ENCODE peak calls at places on chromosomes 7 and 10, in seven cellular contexts. Q, R, Z, L, A, O and W are unnamed samples. For H3K36me3, the result is how much of the 10 kb centered on the place peaks cover.

GRCh38 chr10:8105932-8106331 is 51.4 kb downstream of the GATA3 start:
- DNase-seq in L (no peak), R (no peak), Z (no peak), A (no peak), O (no peak), Q (no peak), W (no peak)

GRCh38 chr10:110209926-110210662 is 2.7 kb downstream of the MXI1 start:
- DNase-seq in L (peak), Z (peak), R (no peak), A (no peak), O (no peak), Q (peak), W (no peak)

GRCh38 chr10:15482168-15482567 is 111.1 kb upstream of the FAM171A1 start:
- DNase-seq in Z (no peak), L (no peak), A (no peak), R (no peak), O (no peak), Q (no peak), W (no peak)

GRCh38 chr7:22611758-22612079 is 111.7 kb upstream of the STEAP1B start:
- DNase-seq in O (no peak), Z (no peak), L (no peak), A (no peak), Q (no peak), R (no peak), W (no peak)

GRCh38 chr7:106166651-106167342 is 54.7 kb upstream of the SYPL1 start:
- DNase-seq in Z (peak), O (peak), A (peak), L (peak), R (peak), Q (peak), W (no peak)

GRCh38 chr10:85612378-85612775 is 754.2 kb downstream of the GRID1 start:
- DNase-seq in Z (no peak), R (no peak), O (no peak), L (no peak), A (no peak), Q (no peak), W (no peak)

GRCh38 chr7:50920031-50920635 is 137.4 kb upstream of the GRB10 start:
- DNase-seq in A (no peak), Q (no peak), Z (no peak), O (no peak), R (no peak), L (no peak), W (no peak)

GRCh38 chr10:50470345-50470744 is 153.4 kb downstream of the SGMS1 start:
- DNase-seq in A (no peak), L (no peak), O (no peak), Q (peak), R (no peak), Z (no peak), W (no peak)

GRCh38 chr10:46550076-46550790 is 6.2 kb downstream of the GPRIN2 start:
- DNase-seq in A (no peak), Z (peak), Q (no peak), R (no peak), L (no peak), O (no peak), W (no peak)

GRCh38 chr7:104852386-104852785 is 161.6 kb upstream of the KMT2E start:
- DNase-seq in L (no peak), O (no peak), Q (no peak), A (no peak), R (no peak), Z (no peak), W (no peak)

GRCh38 chr7:121544726-121545125 is 148.6 kb upstream of the FAM3C start:
- DNase-seq in Q (no peak), R (peak), A (peak), Z (no peak), O (peak), L (peak), W (peak)

GRCh38 chr10:95246582-95247051 is 44.2 kb downstream of the PDLIM1 start:
- DNase-seq in Z (peak), R (peak), A (peak), Q (peak), L (peak), O (peak), W (no peak)

GRCh38 chr7:102230593-102230992 is 56.1 kb upstream of the SH2B2 start:
- DNase-seq in O (no peak), R (no peak), L (peak), Z (no peak), A (peak), Q (no peak), W (no peak)

GRCh38 chr10:44385726-44386438 is 985 bp upstream of the CXCL12 start:
- DNase-seq in O (no peak), A (no peak), R (no peak), Q (peak), L (no peak), Z (peak), W (no peak)

GRCh38 chr10:8616166-8616565 is 561.7 kb downstream of the GATA3 start:
- DNase-seq in R (peak), O (no peak), L (no peak), Z (no peak), A (no peak), Q (no peak), W (no peak)

GRCh38 chr7:5705318-5705717 is 76.1 kb downstream of the RNF216 start:
- DNase-seq in L (no peak), A (no peak), Z (no peak), O (no peak), R (no peak), Q (no peak), W (no peak)

GRCh38 chr10:69934768-69935167 is 117.9 kb upstream of the MACROH2A2 start:
- DNase-seq in L (no peak), A (no peak), R (no peak), O (no peak), Z (no peak), Q (no peak), W (no peak)

GRCh38 chr7:117087639-117088396 is 134.5 kb downstream of the ST7 start:
- DNase-seq in R (no peak), Q (no peak), O (no peak), L (no peak), A (no peak), Z (no peak), W (no peak)

GRCh38 chr10:7085913-7086589 is 324.8 kb downstream of the SFMBT2 start:
- DNase-seq in Z (peak), A (peak), R (no peak), L (peak), O (no peak), Q (peak), W (no peak)

GRCh38 chr10:114869500-114869899 is 47.9 kb downstream of the FHIP2A start:
- DNase-seq in L (peak), R (no peak), Z (no peak), O (no peak), A (peak), Q (no peak), W (peak)

GRCh38 chr10:69791812-69792211 is 9.9 kb upstream of the COL13A1 start:
- DNase-seq in L (no peak), R (no peak), O (no peak), Q (no peak), Z (no peak), A (no peak), W (no peak)

GRCh38 chr7:69395072-69395714 is 203.1 kb upstream of the AUTS2 start:
- DNase-seq in R (no peak), Z (no peak), Q (no peak), L (no peak), O (no peak), A (peak), W (peak)

GRCh38 chr7:78616539-78616938 is 818.0 kb downstream of the PHTF2 start:
- DNase-seq in A (no peak), O (no peak), Z (no peak), R (no peak), L (no peak), Q (no peak), W (no peak)

GRCh38 chr7:106218546-106218945 is 66.2 kb downstream of the NAMPT start:
- DNase-seq in O (no peak), Q (no peak), Z (no peak), A (no peak), R (no peak), L (peak), W (no peak)

GRCh38 chr7:11343818-11344413 is 370.2 kb downstream of the PHF14 start:
- DNase-seq in Z (peak), L (peak), R (peak), A (peak), O (peak), Q (peak), W (no peak)

GRCh38 chr7:151642746-151643145 is 123.1 kb upstream of the RHEB start:
- DNase-seq in Z (no peak), Q (no peak), A (no peak), R (no peak), O (no peak), L (no peak), W (no peak)

GRCh38 chr7:151025924-151026671 is 1.8 kb upstream of the ATG9B start:
- DNase-seq in Z (no peak), R (peak), Q (no peak), A (no peak), O (no peak), L (peak), W (no peak)

GRCh38 chr7:47814905-47815613 is 133.2 kb downstream of the PKD1L1 start:
- DNase-seq in R (no peak), A (no peak), L (no peak), Z (peak), Q (peak), O (no peak), W (no peak)

GRCh38 chr7:46352335-46352954 is 431.4 kb upstream of the IGFBP3 start:
- DNase-seq in L (peak), R (peak), O (peak), A (peak), Q (peak), Z (peak), W (peak)

GRCh38 chr7:12648704-12649261 is 38.6 kb upstream of the ARL4A start:
- DNase-seq in O (no peak), R (no peak), A (no peak), Z (peak), L (no peak), Q (peak), W (no peak)

GRCh38 chr7:103613655-103614642 is 167.9 kb upstream of the SLC26A5 start:
- DNase-seq in R (no peak), Q (peak), O (no peak), Z (peak), L (no peak), A (peak), W (no peak)

GRCh38 chr10:22655312-22655973 is 58.9 kb downstream of the PIP4K2A start:
- DNase-seq in Q (no peak), A (peak), O (no peak), L (peak), Z (no peak), R (no peak), W (peak)

GRCh38 chr7:154383045-154383444 is 330.8 kb downstream of the DPP6 start:
- DNase-seq in Q (no peak), A (no peak), O (no peak), L (no peak), R (no peak), Z (no peak), W (no peak)

GRCh38 chr10:116240551-116240950 is 32.5 kb downstream of the GFRA1 start:
- DNase-seq in R (no peak), Q (no peak), Z (no peak), O (no peak), L (no peak), A (no peak), W (no peak)

DNA sequence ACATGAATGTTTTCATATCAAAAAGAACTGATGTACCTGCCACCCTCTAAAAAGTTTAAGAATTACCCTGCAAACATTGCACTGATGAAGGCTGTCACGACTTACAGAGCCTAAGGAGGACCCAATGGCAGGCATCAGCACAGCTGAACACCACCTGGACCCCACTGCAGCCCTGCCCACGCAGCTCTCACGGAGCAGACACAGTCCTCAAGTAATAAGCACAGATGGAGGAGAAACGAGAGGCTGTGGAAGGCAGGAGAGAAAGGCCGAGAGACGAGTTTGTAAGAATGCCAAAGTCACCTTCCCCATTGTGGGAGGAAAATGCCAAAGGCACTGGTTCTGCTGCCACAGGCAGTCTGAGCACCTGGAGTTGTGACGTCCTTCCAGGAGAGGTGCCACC is 135.0 kb downstream of the DLG5 start:
- DNase-seq in Q (no peak), L (no peak), A (no peak), R (no peak), O (no peak), Z (no peak), W (no peak)
- H3K36me3 ChIP-seq in Q (under half), L (half or more), A (under half), R (under half), O (under half), Z (under half), W (under half)

GRCh38 chr7:75563171-75563570 is 71.1 kb downstream of the SPDYE5 start:
- DNase-seq in R (no peak), L (no peak), Q (no peak), A (no peak), Z (no peak), O (no peak), W (no peak)
- H3K36me3 ChIP-seq in R (under half), L (under half), Q (half or more), A (under half), Z (under half), O (under half), W (under half)

GRCh38 chr10:101653536-101653935 is 41.4 kb downstream of the FBXW4 start:
- DNase-seq in Q (no peak), Z (no peak), O (no peak), A (no peak), R (no peak), L (no peak), W (no peak)
- H3K36me3 ChIP-seq in Q (under half), Z (under half), O (under half), A (under half), R (under half), L (under half), W (under half)

DNA sequence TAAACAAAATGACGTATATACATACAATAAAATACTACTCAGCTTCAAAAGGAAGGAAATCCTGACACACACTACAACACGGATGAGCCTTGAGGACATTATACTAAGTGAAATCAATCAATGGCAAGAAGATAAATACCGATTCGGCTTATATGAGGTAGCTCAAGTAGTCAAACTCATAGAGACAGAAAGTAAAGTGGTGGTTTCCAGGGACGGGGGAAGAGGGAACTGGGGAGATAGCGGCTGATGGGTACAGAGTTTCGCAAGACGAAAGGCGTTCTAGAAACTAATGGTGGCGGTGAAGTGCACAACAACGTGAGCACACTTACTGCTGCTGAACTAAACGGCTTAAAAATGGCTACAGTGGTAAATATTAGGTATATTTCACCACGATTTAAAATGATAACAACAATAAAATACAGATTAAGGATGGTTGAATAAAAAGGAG is 516.7 kb downstream of the PARD3 start:
- DNase-seq in L (no peak), Z (no peak), O (no peak), Q (no peak), A (no peak), R (no peak), W (no peak)
- H3K36me3 ChIP-seq in L (under half), Z (under half), O (under half), Q (under half), A (under half), R (under half), W (under half)

GRCh38 chr10:43314626-43315025 is 47.8 kb upstream of the RASGEF1A start:
- DNase-seq in Q (no peak), Z (no peak), L (no peak), R (no peak), O (no peak), A (no peak), W (no peak)

GRCh38 chr10:43312612-43313011 is 45.7 kb upstream of the RASGEF1A start:
- DNase-seq in R (no peak), O (no peak), Z (no peak), L (no peak), Q (no peak), A (no peak), W (no peak)

GRCh38 chr10:43315096-43315495 is 48.2 kb upstream of the RASGEF1A start:
- DNase-seq in R (no peak), Q (no peak), L (no peak), O (no peak), Z (no peak), A (no peak), W (no peak)

GRCh38 chr10:43315535-43316245 is 48.8 kb upstream of the RASGEF1A start:
- DNase-seq in A (no peak), Q (peak), L (no peak), O (no peak), R (no peak), Z (peak), W (no peak)

DNA sequence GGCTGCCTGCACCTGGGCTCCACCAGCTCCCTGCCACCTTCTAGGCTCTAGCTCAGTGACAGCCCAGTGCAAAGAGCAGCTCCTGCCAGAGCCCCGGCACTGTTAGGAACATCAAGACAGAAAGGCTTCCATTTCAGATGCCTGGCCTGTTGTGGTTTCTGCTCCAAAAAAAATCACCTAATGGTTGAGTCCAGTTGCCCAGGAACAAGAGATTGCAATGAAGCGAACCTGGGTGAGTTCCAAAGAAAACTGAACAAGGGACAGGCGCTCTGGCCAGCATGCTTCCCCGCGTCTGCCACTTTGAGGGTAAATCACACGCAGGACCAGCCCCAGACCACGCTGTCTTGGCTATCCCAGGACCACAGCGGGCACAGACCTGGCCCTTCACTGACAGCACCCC is 47.0 kb upstream of the RASGEF1A start:
- DNase-seq in R (no peak), Q (no peak), O (no peak), A (no peak), L (no peak), Z (no peak), W (no peak)
- H3K36me3 ChIP-seq in R (under half), Q (under half), O (under half), A (under half), L (under half), Z (under half), W (under half)

GRCh38 chr7:135950429-135950828 is 26.7 kb downstream of the MTPN start:
- DNase-seq in O (no peak), R (no peak), A (no peak), L (no peak), Z (no peak), Q (no peak), W (no peak)
- H3K36me3 ChIP-seq in O (under half), R (under half), A (under half), L (under half), Z (under half), Q (under half), W (under half)

DNA sequence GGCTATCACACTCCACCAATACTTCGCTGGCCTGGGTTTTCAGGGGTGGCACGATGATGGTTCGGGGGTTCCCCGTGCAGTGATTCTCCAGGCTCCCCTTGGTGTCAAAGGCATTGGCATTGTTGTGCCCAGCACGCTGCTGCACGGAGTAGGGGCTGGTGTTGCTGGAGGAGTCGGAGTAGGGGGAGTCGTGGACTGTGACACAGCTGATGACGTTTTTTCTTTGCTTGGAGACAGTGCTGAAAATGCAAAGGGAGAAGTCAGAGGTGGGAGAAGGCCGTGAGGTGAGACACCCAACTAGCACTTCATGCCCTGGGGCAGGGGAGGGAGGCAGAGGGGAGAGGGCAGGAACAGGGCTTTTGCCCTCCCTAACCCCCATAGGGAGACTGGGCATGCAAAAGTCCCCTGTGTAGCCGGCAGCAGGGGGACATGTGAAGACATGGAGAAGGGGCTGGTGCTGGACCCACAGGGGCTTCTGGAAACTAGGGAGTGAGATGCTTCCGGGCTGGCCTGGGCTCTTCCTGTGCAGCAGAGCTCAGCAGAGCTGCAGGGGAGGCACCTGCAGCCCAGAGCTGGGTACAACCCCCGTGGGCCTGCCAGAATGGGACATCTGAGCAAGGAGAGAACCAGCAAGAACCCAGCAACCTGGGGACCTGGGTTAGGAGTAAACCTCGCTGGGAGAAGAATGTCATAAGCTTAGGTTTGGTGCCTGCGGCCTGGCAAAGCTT is 60.5 kb downstream of the CLEC2L start:
- DNase-seq in Q (no peak), Z (no peak), R (no peak), A (no peak), L (no peak), O (no peak), W (no peak)
- H3K36me3 ChIP-seq in Q (under half), Z (under half), R (under half), A (half or more), L (half or more), O (under half), W (under half)

DNA sequence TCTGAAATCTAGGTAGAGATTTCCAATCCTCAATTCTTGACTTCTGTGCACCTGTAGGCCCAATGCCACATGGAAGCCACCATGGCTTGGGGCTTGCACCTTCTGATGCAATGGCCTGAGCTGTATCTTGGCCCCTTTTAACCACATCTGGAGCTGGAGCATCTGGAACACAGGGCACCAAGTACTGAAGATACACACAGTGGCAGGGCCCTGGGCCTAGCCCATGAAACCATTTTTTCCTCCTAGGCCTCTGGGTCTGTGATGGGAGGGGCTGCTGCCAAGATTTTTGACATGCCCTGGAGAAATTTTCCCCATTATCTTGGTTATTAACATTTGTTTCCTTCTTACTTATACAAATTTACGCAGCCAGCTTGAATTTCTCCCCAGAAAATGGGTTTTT is 39.1 kb downstream of the GCC1 start:
- DNase-seq in Q (no peak), O (no peak), A (no peak), R (no peak), Z (no peak), L (no peak), W (no peak)
- H3K36me3 ChIP-seq in Q (under half), O (under half), A (under half), R (under half), Z (under half), L (under half), W (under half)